ENCODE peak calls at places on chromosomes 5 and 9, in nine cellular contexts. T is fibroblast of pulmonary artery; D is tibial nerve; C is Calu3; P is GM10248; V is activated CD8-positive, alpha-beta T cell treated with anti-CD3 and anti-CD28 coated beads for 36 hours; Y is WTC11; F is RWPE1; U is MCF 10A. Q is an unnamed sample.

GRCh38 chr5:92559743-92560142 is 1021.3 kb downstream of the NR2F1-AS1 start:
- DNase-seq in P (no peak), U (peak), T (no peak), D (no peak), C (no peak), Y (no peak), V (no peak), F (peak), Q (no peak)

GRCh38 chr5:10656176-10656830 is 92.4 kb downstream of the ANKRD33B start:
- DNase-seq in Y (no peak), C (no peak), P (no peak), U (peak), T (no peak), D (no peak), F (no peak), V (no peak), Q (no peak)

GRCh38 chr5:32443541-32444190 is 874 bp downstream of the ZFR start:
- DNase-seq in U (peak), Y (peak), C (peak), P (peak), T (peak), V (peak), D (no peak), F (peak), Q (peak)

GRCh38 chr5:96344678-96345612 is 88.1 kb downstream of the PCSK1 start:
- DNase-seq in T (peak), P (peak), D (peak), Y (no peak), V (peak), F (peak), U (peak), C (peak), Q (peak)

GRCh38 chr5:43255704-43256103 is 57.5 kb downstream of the HMGCS1 start:
- DNase-seq in F (no peak), P (no peak), D (no peak), C (no peak), Y (no peak), U (no peak), T (no peak), V (no peak), Q (no peak)

GRCh38 chr5:150448960-150449490 is 514 bp downstream of the RPS14 start:
- DNase-seq in F (no peak), C (no peak), V (no peak), Y (no peak), P (no peak), T (no peak), U (no peak), D (no peak), Q (no peak)

GRCh38 chr5:98301567-98301966 is 471.9 kb upstream of the RGMB start:
- DNase-seq in F (no peak), C (no peak), P (no peak), U (no peak), Y (no peak), T (no peak), V (no peak), D (no peak), Q (no peak)

GRCh38 chr5:76202182-76202581 is 119.0 kb downstream of the SV2C start:
- DNase-seq in F (no peak), Y (no peak), C (no peak), D (no peak), P (no peak), U (no peak), T (no peak), V (no peak), Q (no peak)

GRCh38 chr9:108323615-108324014 is 532.2 kb downstream of the ACTL7B start:
- DNase-seq in T (no peak), C (no peak), D (no peak), Y (no peak), U (no peak), F (peak), P (no peak), V (no peak), Q (no peak)

GRCh38 chr5:150242495-150242894 is 47.1 kb downstream of the CAMK2A start:
- DNase-seq in U (no peak), C (no peak), V (no peak), Y (no peak), D (no peak), F (no peak), T (no peak), P (no peak), Q (no peak)

GRCh38 chr5:10736808-10737207 is 24.2 kb downstream of the DAP start:
- DNase-seq in C (no peak), T (no peak), F (no peak), U (no peak), D (no peak), V (no peak), P (no peak), Y (no peak), Q (no peak)

DNA sequence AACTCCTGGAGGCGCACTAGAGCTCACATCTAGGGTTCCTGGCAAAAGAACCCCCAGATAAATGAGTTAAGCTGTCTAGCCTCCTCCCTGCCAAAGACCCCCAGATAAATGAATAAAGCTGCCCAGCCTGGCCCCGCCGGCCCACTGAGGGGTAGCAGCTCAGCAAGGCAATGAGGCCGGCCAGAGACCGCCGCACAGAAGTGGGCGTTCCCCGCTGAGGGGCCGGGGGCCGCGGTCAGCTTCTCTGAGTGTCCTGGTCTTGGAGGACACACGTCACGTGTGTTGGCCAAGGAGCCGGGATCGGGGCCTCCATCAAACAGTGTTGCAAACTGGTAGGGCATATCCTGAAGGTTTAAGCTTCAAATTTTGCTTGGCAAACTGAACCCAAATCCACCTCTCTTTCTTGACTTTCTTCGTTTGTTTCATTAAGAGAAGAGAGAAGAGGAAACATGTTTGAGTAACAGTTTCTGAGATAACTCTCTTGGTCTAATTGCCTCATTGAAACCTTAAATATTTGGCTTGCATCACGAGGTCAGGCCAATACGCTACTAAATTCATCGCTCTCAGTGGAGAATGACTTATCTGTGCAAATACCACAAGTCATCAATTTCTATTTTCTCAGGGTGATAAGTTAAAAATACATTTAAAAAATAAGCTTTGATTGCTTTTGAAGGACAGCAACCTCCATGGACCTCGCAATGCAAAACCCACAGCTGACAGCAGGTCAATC is 11.7 kb upstream of the SLC12A7 start:
- DNase-seq in T (no peak), V (no peak), U (no peak), D (no peak), P (no peak), C (no peak), F (no peak), Y (no peak), Q (no peak)
- TF ChIP-seq CTCF in T (no peak), V (no peak), U (no peak), D (no peak), P (no peak), C (no peak), F (no peak), Y (no peak), Q (no peak)

GRCh38 chr5:177312649-177313181 is 1.0 kb upstream of the MXD3 start:
- DNase-seq in D (no peak), T (no peak), C (peak), U (peak), Y (peak), F (no peak), P (peak), V (peak), Q (peak)
- TF ChIP-seq CTCF in D (no peak), T (no peak), C (no peak), U (no peak), Y (no peak), F (no peak), P (peak), V (no peak), Q (no peak)

GRCh38 chr5:60959156-60959555 is 14.2 kb downstream of the NDUFAF2 start:
- DNase-seq in V (no peak), Y (no peak), U (peak), P (no peak), T (peak), F (peak), D (no peak), C (no peak), Q (no peak)
- TF ChIP-seq CTCF in V (peak), Y (no peak), U (peak), P (no peak), T (peak), F (peak), D (peak), C (no peak), Q (no peak)

GRCh38 chr9:23587433-23587832 is 238.6 kb downstream of the ELAVL2 start:
- DNase-seq in V (no peak), C (no peak), Y (no peak), U (peak), F (no peak), T (no peak), P (no peak), D (no peak), Q (no peak)

GRCh38 chr9:23590601-23591000 is 235.4 kb downstream of the ELAVL2 start:
- DNase-seq in U (peak), T (no peak), C (no peak), F (peak), V (no peak), P (no peak), D (no peak), Y (no peak), Q (no peak)

GRCh38 chr9:23582836-23583235 is 243.2 kb downstream of the ELAVL2 start:
- DNase-seq in T (no peak), P (no peak), Y (no peak), C (no peak), F (peak), U (peak), D (no peak), V (no peak), Q (no peak)

GRCh38 chr9:23586906-23587305 is 239.1 kb downstream of the ELAVL2 start:
- DNase-seq in P (no peak), V (no peak), T (no peak), D (no peak), C (no peak), F (no peak), U (no peak), Y (no peak), Q (no peak)

DNA sequence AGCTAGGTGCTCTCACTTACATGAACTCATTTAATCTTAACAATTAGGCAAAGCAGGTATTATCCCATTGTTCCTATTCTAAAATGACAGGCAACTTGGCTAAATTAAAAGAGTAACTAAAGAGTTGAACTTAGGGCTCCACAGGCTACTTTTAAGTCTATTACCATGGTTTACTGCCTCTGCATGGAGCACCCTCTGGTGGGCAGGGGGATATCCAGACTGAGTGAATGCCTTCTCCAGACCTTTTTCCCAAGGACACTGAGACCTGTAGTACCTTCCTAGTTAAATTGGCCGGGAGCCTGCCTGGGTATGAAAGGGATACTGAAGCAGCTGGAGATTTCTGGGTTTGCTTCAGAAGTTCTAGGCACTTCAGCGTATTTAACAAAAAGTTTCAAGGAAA is 238.1 kb downstream of the ELAVL2 start:
- DNase-seq in P (no peak), U (no peak), V (no peak), T (no peak), C (no peak), Y (peak), F (no peak), D (no peak), Q (no peak)
- TF ChIP-seq CTCF in P (no peak), U (no peak), V (no peak), T (no peak), C (no peak), Y (no peak), F (no peak), D (no peak), Q (no peak)

DNA sequence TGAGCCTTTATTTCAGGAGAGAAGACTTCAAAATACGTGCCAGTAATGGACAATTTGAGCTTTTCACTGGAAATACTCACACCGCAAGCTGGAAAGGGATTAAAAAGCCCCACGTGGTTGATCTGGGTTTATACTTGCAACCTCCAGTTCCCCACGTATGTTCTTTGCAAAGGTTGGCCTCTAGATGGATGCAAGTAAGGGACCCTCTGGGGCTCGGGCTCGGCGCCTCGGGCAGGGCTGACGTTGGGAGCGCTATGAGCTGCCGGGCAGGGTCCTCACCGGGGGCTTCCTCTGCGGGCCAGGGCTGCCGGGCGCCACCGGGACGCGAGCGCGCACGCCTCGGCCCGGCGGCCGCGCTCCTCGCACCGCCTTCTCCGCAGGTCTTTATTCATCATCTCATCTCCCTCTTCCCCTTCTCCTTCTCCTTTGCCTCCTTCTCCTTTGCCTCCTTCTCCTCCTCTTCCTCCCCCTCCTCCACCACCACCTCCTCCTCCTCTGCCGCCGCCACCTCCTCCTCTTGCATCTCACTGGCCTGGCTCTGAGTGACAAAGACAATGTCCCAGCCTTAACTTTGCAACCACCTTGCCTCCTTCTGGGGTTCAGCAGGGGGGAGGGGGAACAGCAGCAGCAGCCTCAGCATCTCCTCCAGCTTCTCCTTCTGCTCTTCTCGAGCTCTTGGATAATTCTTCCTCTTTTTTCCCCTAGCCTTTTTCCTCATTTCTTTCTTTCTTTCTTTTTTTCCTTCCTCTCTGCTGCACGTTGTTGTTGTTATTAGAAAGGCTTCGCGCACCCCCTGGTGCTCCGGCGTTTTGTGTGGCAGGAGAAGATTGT is 636 bp upstream of the ZNF462 start:
- DNase-seq in T (peak), C (peak), D (peak), V (peak), F (peak), P (no peak), Y (peak), U (peak), Q (peak)
- TF ChIP-seq CTCF in T (peak), C (no peak), D (no peak), V (no peak), F (no peak), P (peak), Y (no peak), U (peak), Q (no peak)

GRCh38 chr9:36862206-36863145 is 171.6 kb downstream of the PAX5 start:
- DNase-seq in P (no peak), F (peak), D (peak), V (peak), U (peak), T (peak), Y (peak), C (peak), Q (peak)
- TF ChIP-seq CTCF in P (no peak), F (peak), D (peak), V (no peak), U (peak), T (peak), Y (peak), C (no peak), Q (peak)

GRCh38 chr9:4734150-4734549 is 6.9 kb downstream of the AK3 start:
- DNase-seq in V (no peak), C (no peak), D (no peak), F (no peak), Y (no peak), U (no peak), P (no peak), T (no peak), Q (no peak)
- TF ChIP-seq CTCF in V (no peak), C (no peak), D (no peak), F (no peak), Y (no peak), U (no peak), P (no peak), T (no peak), Q (no peak)

GRCh38 chr9:83588256-83588655 is 34.7 kb upstream of the IDNK start:
- DNase-seq in C (no peak), Y (no peak), P (no peak), F (no peak), D (no peak), V (no peak), T (no peak), U (no peak), Q (no peak)

GRCh38 chr9:83582026-83582425 is 40.9 kb upstream of the IDNK start:
- DNase-seq in C (no peak), Y (no peak), D (peak), V (no peak), U (peak), P (no peak), T (peak), F (no peak), Q (no peak)

GRCh38 chr9:83584995-83585394 is 37.9 kb upstream of the IDNK start:
- DNase-seq in V (no peak), Y (peak), P (no peak), T (no peak), C (no peak), F (no peak), D (no peak), U (no peak), Q (no peak)

GRCh38 chr9:83583151-83584014 is 39.6 kb upstream of the IDNK start:
- DNase-seq in V (peak), P (peak), C (peak), F (peak), U (peak), D (peak), Y (peak), T (peak), Q (peak)
- TF ChIP-seq CTCF in V (peak), P (peak), C (peak), F (peak), U (peak), D (peak), Y (peak), T (peak), Q (peak)

GRCh38 chr5:2542821-2543220 is 208.7 kb downstream of the IRX2 start:
- DNase-seq in T (no peak), C (no peak), D (no peak), P (no peak), V (no peak), F (no peak), Y (no peak), U (no peak), Q (no peak)
- TF ChIP-seq CTCF in T (no peak), C (no peak), D (no peak), P (no peak), V (no peak), F (no peak), Y (no peak), U (no peak), Q (no peak)

GRCh38 chr9:112719292-112719691 is 1.4 kb upstream of the INIP start:
- DNase-seq in T (peak), F (no peak), Y (no peak), U (no peak), C (no peak), P (peak), D (no peak), V (no peak), Q (no peak)

GRCh38 chr9:112719696-112720095 is 1.8 kb upstream of the INIP start:
- DNase-seq in C (no peak), T (no peak), U (no peak), P (no peak), Y (no peak), F (no peak), V (no peak), D (no peak), Q (no peak)

GRCh38 chr9:112712678-112713077 is 5.2 kb downstream of the INIP start:
- DNase-seq in C (no peak), F (no peak), P (no peak), T (no peak), Y (no peak), D (no peak), U (no peak), V (no peak), Q (no peak)

DNA sequence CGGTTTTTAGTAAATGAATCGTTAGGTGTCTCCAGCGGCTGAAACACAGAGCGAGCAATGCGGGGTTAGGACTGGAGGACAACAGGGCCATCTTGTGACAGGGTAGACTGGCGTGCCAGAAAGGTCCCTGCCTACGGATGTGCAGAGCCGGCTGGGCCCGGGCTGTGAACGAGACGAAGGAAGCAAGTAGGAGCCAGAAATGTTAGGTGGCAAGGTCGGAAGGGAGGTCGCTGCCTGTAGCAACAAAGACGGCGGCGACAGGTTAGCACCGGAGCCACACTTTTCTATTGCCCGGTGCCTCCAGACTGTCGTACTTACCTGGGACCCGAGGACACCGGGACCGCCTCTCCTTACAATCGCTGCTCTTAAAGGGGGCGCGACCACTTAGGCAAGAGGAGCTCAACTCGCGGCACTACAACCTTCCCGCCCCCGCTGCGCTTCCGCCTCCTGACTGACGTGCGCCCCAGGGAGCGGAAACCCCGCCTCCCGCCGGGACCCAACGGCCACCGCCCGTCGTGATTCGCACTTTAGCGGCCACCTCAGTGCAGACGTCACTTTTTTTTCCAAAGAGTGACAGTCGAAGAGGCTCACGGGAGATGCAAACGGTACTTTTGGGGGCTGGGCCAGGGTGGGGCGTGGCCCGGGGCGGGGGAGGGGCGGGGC is at the start of gene INIP:
- DNase-seq in F (peak), D (peak), C (peak), Y (peak), T (peak), V (peak), P (peak), U (peak), Q (peak)
- TF ChIP-seq CTCF in F (peak), D (no peak), C (no peak), Y (no peak), T (no peak), V (peak), P (peak), U (peak), Q (peak)